ENCODE peak calls at places on chromosomes 11 and 22, in four cellular contexts. One of them, this sample, is unnamed.

GRCh38 chr11:134888821-134889220 is 476.8 kb upstream of the B3GAT1 start:
- DNase-seq in EH: no peak
- DNase-seq in T follicular helper cell: no peak
- DNase-seq in NCI-H774: no peak
- DNase-seq in this sample: no peak

GRCh38 chr11:127866109-127866508 is 721.2 kb downstream of the ETS1 start:
- DNase-seq in EH: no peak
- DNase-seq in T follicular helper cell: no peak
- DNase-seq in NCI-H774: no peak
- DNase-seq in this sample: no peak

GRCh38 chr11:24593332-24593731 is 96.5 kb downstream of the LUZP2 start:
- DNase-seq in EH: no peak
- DNase-seq in T follicular helper cell: no peak
- DNase-seq in NCI-H774: no peak
- DNase-seq in this sample: no peak

GRCh38 chr11:113411536-113411935 is 24.0 kb downstream of the ANKK1 start:
- DNase-seq in EH: no peak
- DNase-seq in T follicular helper cell: no peak
- DNase-seq in NCI-H774: no peak
- DNase-seq in this sample: no peak

GRCh38 chr22:41939981-41940852 is 6.7 kb downstream of the CENPM start:
- DNase-seq in EH: no peak
- DNase-seq in T follicular helper cell: peak; percentile 97
- DNase-seq in NCI-H774: peak; percentile 59
- DNase-seq in this sample: peak; percentile 85

GRCh38 chr11:122756417-122756816 is 81.9 kb upstream of the CRTAM start:
- DNase-seq in EH: no peak
- DNase-seq in T follicular helper cell: peak; percentile 32
- DNase-seq in NCI-H774: no peak
- DNase-seq in this sample: peak; percentile 63

GRCh38 chr11:94747136-94748110 is 20.7 kb upstream of the AMOTL1 start:
- DNase-seq in EH: peak; percentile 83
- DNase-seq in T follicular helper cell: no peak
- DNase-seq in NCI-H774: no peak
- DNase-seq in this sample: no peak

GRCh38 chr11:40787243-40787642 is 672.2 kb downstream of the LRRC4C start:
- DNase-seq in EH: no peak
- DNase-seq in T follicular helper cell: no peak
- DNase-seq in NCI-H774: no peak
- DNase-seq in this sample: no peak

GRCh38 chr11:788953-789940 is 643 bp downstream of the CEND1 start:
- DNase-seq in EH: no peak
- DNase-seq in T follicular helper cell: no peak
- DNase-seq in NCI-H774: no peak
- DNase-seq in this sample: no peak

GRCh38 chr11:122852071-122852831 is 14.0 kb downstream of the CRTAM start:
- DNase-seq in EH: peak; percentile 33
- DNase-seq in T follicular helper cell: no peak
- DNase-seq in NCI-H774: no peak
- DNase-seq in this sample: peak; percentile 29

GRCh38 chr22:47154621-47155081 is 392.2 kb downstream of the TBC1D22A start:
- DNase-seq in EH: peak; percentile 82
- DNase-seq in T follicular helper cell: no peak
- DNase-seq in NCI-H774: no peak
- DNase-seq in this sample: no peak

GRCh38 chr22:36512333-36512732 is 5.5 kb upstream of the FOXRED2 start:
- DNase-seq in EH: no peak
- DNase-seq in T follicular helper cell: no peak
- DNase-seq in NCI-H774: no peak
- DNase-seq in this sample: no peak

GRCh38 chr22:17871726-17872458 is 97.6 kb upstream of the BID start:
- DNase-seq in EH: no peak
- DNase-seq in T follicular helper cell: no peak
- DNase-seq in NCI-H774: no peak
- DNase-seq in this sample: no peak

GRCh38 chr22:49017769-49018330 is 809.8 kb downstream of the BRD1 start:
- DNase-seq in EH: no peak
- DNase-seq in T follicular helper cell: no peak
- DNase-seq in NCI-H774: no peak
- DNase-seq in this sample: no peak

GRCh38 chr22:41660416-41660815 is 28.3 kb downstream of the SNU13 start:
- DNase-seq in EH: peak; percentile 16
- DNase-seq in T follicular helper cell: no peak
- DNase-seq in NCI-H774: no peak
- DNase-seq in this sample: no peak

GRCh38 chr22:46968848-46969247 is 206.4 kb downstream of the TBC1D22A start:
- DNase-seq in EH: no peak
- DNase-seq in T follicular helper cell: no peak
- DNase-seq in NCI-H774: no peak
- DNase-seq in this sample: no peak

This sample was measured in CD4-positive, alpha-beta T cell.